ENCODE peak calls at places on chromosomes 7 and 10, in ten cellular contexts. One of them, this sample, is unnamed.

GRCh38 chr10:97763411-97763810 is 8.4 kb downstream of the SFRP5 start:
- DNase-seq in HFF-Myc: no peak
- DNase-seq in fibroblast of pulmonary artery: no peak
- DNase-seq in endodermal cell: no peak
- DNase-seq in B cell: no peak
- DNase-seq in endothelial cell: no peak
- DNase-seq in astrocyte: no peak
- DNase-seq in type B pancreatic cell: no peak
- DNase-seq in stomach: no peak
- DNase-seq in mucosa of descending colon: no peak
- DNase-seq in this sample: no peak

GRCh38 chr7:34425631-34426384 is 232.2 kb upstream of the NPSR1 start:
- DNase-seq in HFF-Myc: no peak
- DNase-seq in fibroblast of pulmonary artery: peak
- DNase-seq in endodermal cell: no peak
- DNase-seq in B cell: no peak
- DNase-seq in endothelial cell: no peak
- DNase-seq in astrocyte: no peak
- DNase-seq in type B pancreatic cell: no peak
- DNase-seq in stomach: no peak
- DNase-seq in mucosa of descending colon: no peak
- DNase-seq in this sample: no peak

GRCh38 chr10:58319599-58319998 is 15.2 kb upstream of the UBE2D1 start:
- DNase-seq in HFF-Myc: no peak
- DNase-seq in fibroblast of pulmonary artery: no peak
- DNase-seq in endodermal cell: no peak
- DNase-seq in B cell: no peak
- DNase-seq in endothelial cell: no peak
- DNase-seq in astrocyte: no peak
- DNase-seq in type B pancreatic cell: no peak
- DNase-seq in stomach: no peak
- DNase-seq in mucosa of descending colon: no peak
- DNase-seq in this sample: no peak

GRCh38 chr7:7254908-7255307 is 72.6 kb downstream of the C1GALT1 start:
- DNase-seq in HFF-Myc: no peak
- DNase-seq in fibroblast of pulmonary artery: no peak
- DNase-seq in endodermal cell: no peak
- DNase-seq in B cell: no peak
- DNase-seq in endothelial cell: no peak
- DNase-seq in astrocyte: no peak
- DNase-seq in type B pancreatic cell: no peak
- DNase-seq in stomach: no peak
- DNase-seq in mucosa of descending colon: no peak
- DNase-seq in this sample: no peak

GRCh38 chr10:108254089-108254488 is 1089.6 kb upstream of the SORCS1 start:
- DNase-seq in HFF-Myc: no peak
- DNase-seq in fibroblast of pulmonary artery: no peak
- DNase-seq in endodermal cell: no peak
- DNase-seq in B cell: no peak
- DNase-seq in endothelial cell: no peak
- DNase-seq in astrocyte: no peak
- DNase-seq in type B pancreatic cell: no peak
- DNase-seq in stomach: no peak
- DNase-seq in mucosa of descending colon: no peak
- DNase-seq in this sample: no peak

GRCh38 chr7:17054836-17055235 is 173.1 kb upstream of the AGR3 start:
- DNase-seq in HFF-Myc: no peak
- DNase-seq in fibroblast of pulmonary artery: no peak
- DNase-seq in endodermal cell: no peak
- DNase-seq in B cell: no peak
- DNase-seq in endothelial cell: no peak
- DNase-seq in astrocyte: no peak
- DNase-seq in type B pancreatic cell: no peak
- DNase-seq in stomach: no peak
- DNase-seq in mucosa of descending colon: no peak
- DNase-seq in this sample: no peak

GRCh38 chr7:26155531-26156375 is 3.8 kb downstream of the NFE2L3 start:
- DNase-seq in HFF-Myc: no peak
- DNase-seq in fibroblast of pulmonary artery: peak
- DNase-seq in endodermal cell: peak
- DNase-seq in B cell: no peak
- DNase-seq in endothelial cell: no peak
- DNase-seq in astrocyte: peak
- DNase-seq in type B pancreatic cell: no peak
- DNase-seq in stomach: no peak
- DNase-seq in mucosa of descending colon: no peak
- DNase-seq in this sample: peak

GRCh38 chr7:84013616-84014240 is 180.9 kb downstream of the SEMA3A start:
- DNase-seq in HFF-Myc: no peak
- DNase-seq in fibroblast of pulmonary artery: no peak
- DNase-seq in endodermal cell: peak
- DNase-seq in B cell: no peak
- DNase-seq in endothelial cell: no peak
- DNase-seq in astrocyte: no peak
- DNase-seq in type B pancreatic cell: no peak
- DNase-seq in stomach: no peak
- DNase-seq in mucosa of descending colon: no peak
- DNase-seq in this sample: peak

GRCh38 chr7:150371131-150371995 is 2.7 kb downstream of the REPIN1 start:
- DNase-seq in HFF-Myc: no peak
- DNase-seq in fibroblast of pulmonary artery: no peak
- DNase-seq in endodermal cell: no peak
- DNase-seq in B cell: no peak
- DNase-seq in endothelial cell: no peak
- DNase-seq in astrocyte: no peak
- DNase-seq in type B pancreatic cell: no peak
- DNase-seq in stomach: no peak
- DNase-seq in mucosa of descending colon: no peak
- DNase-seq in this sample: no peak

GRCh38 chr7:150371996-150372270 is 3.3 kb downstream of the REPIN1 start:
- DNase-seq in HFF-Myc: no peak
- DNase-seq in fibroblast of pulmonary artery: no peak
- DNase-seq in endodermal cell: peak
- DNase-seq in B cell: no peak
- DNase-seq in endothelial cell: no peak
- DNase-seq in astrocyte: no peak
- DNase-seq in type B pancreatic cell: no peak
- DNase-seq in stomach: no peak
- DNase-seq in mucosa of descending colon: no peak
- DNase-seq in this sample: no peak

GRCh38 chr7:150368884-150369739 is 490 bp downstream of the REPIN1 start:
- DNase-seq in HFF-Myc: no peak
- DNase-seq in fibroblast of pulmonary artery: peak
- DNase-seq in endodermal cell: peak
- DNase-seq in B cell: peak
- DNase-seq in endothelial cell: peak
- DNase-seq in astrocyte: peak
- DNase-seq in type B pancreatic cell: no peak
- DNase-seq in stomach: peak
- DNase-seq in mucosa of descending colon: peak
- DNase-seq in this sample: peak

GRCh38 chr7:150369740-150370501 is 1.3 kb downstream of the REPIN1 start:
- DNase-seq in HFF-Myc: no peak
- DNase-seq in fibroblast of pulmonary artery: no peak
- DNase-seq in endodermal cell: peak
- DNase-seq in B cell: no peak
- DNase-seq in endothelial cell: no peak
- DNase-seq in astrocyte: no peak
- DNase-seq in type B pancreatic cell: no peak
- DNase-seq in stomach: no peak
- DNase-seq in mucosa of descending colon: no peak
- DNase-seq in this sample: no peak

DNA sequence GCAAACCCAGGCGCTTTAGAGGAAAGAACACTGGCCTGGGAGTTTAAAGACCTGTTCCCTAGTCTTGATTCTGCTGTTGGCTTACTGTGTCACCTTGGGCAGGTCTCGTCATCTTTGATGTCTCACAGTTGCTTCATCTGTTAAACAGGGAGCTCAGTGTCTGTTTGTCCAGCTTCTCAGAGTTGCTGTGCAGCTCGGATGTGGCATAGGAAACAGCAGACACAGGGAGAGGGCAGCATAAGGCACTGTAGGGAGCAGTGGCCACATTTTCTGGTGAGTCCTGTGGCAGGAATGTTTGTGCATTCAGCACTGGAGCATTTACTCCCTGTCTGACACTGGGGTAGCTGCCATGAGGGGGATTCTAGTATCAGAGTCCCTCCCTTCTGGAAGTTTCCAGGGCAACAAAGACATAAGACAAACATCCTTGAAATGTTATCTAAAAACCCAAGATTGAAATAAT is 2.0 kb downstream of the REPIN1 start:
- DNase-seq in HFF-Myc: no peak
- DNase-seq in fibroblast of pulmonary artery: peak
- DNase-seq in endodermal cell: no peak
- DNase-seq in B cell: no peak
- DNase-seq in endothelial cell: no peak
- DNase-seq in astrocyte: peak
- DNase-seq in type B pancreatic cell: no peak
- DNase-seq in stomach: no peak
- DNase-seq in mucosa of descending colon: peak
- DNase-seq in this sample: no peak
- TF ChIP-seq CTCF in HFF-Myc: no peak
- TF ChIP-seq CTCF in fibroblast of pulmonary artery: no peak
- TF ChIP-seq CTCF in endodermal cell: no peak
- TF ChIP-seq CTCF in B cell: no peak
- TF ChIP-seq CTCF in endothelial cell: no peak
- TF ChIP-seq CTCF in astrocyte: no peak
- TF ChIP-seq CTCF in type B pancreatic cell: no peak
- TF ChIP-seq CTCF in stomach: no peak
- TF ChIP-seq CTCF in mucosa of descending colon: no peak
- TF ChIP-seq CTCF in this sample: no peak

GRCh38 chr10:44924261-44925040 is 13.3 kb downstream of the TMEM72 start:
- DNase-seq in HFF-Myc: no peak
- DNase-seq in fibroblast of pulmonary artery: no peak
- DNase-seq in endodermal cell: peak
- DNase-seq in B cell: no peak
- DNase-seq in endothelial cell: no peak
- DNase-seq in astrocyte: no peak
- DNase-seq in type B pancreatic cell: peak
- DNase-seq in stomach: no peak
- DNase-seq in mucosa of descending colon: no peak
- DNase-seq in this sample: peak

GRCh38 chr10:44925811-44926760 is 14.9 kb downstream of the TMEM72 start:
- DNase-seq in HFF-Myc: no peak
- DNase-seq in fibroblast of pulmonary artery: no peak
- DNase-seq in endodermal cell: no peak
- DNase-seq in B cell: no peak
- DNase-seq in endothelial cell: no peak
- DNase-seq in astrocyte: no peak
- DNase-seq in type B pancreatic cell: peak
- DNase-seq in stomach: no peak
- DNase-seq in mucosa of descending colon: no peak
- DNase-seq in this sample: no peak

GRCh38 chr10:44923611-44924010 is 12.5 kb downstream of the TMEM72 start:
- DNase-seq in HFF-Myc: no peak
- DNase-seq in fibroblast of pulmonary artery: no peak
- DNase-seq in endodermal cell: peak
- DNase-seq in B cell: no peak
- DNase-seq in endothelial cell: no peak
- DNase-seq in astrocyte: no peak
- DNase-seq in type B pancreatic cell: no peak
- DNase-seq in stomach: no peak
- DNase-seq in mucosa of descending colon: no peak
- DNase-seq in this sample: no peak

GRCh38 chr10:44926771-44927751 is 15.9 kb downstream of the TMEM72 start:
- DNase-seq in HFF-Myc: no peak
- DNase-seq in fibroblast of pulmonary artery: peak
- DNase-seq in endodermal cell: peak
- DNase-seq in B cell: no peak
- DNase-seq in endothelial cell: no peak
- DNase-seq in astrocyte: peak
- DNase-seq in type B pancreatic cell: peak
- DNase-seq in stomach: no peak
- DNase-seq in mucosa of descending colon: no peak
- DNase-seq in this sample: no peak

GRCh38 chr10:44925224-44925623 is 14.1 kb downstream of the TMEM72 start:
- DNase-seq in HFF-Myc: no peak
- DNase-seq in fibroblast of pulmonary artery: peak
- DNase-seq in endodermal cell: peak
- DNase-seq in B cell: no peak
- DNase-seq in endothelial cell: peak
- DNase-seq in astrocyte: no peak
- DNase-seq in type B pancreatic cell: peak
- DNase-seq in stomach: no peak
- DNase-seq in mucosa of descending colon: no peak
- DNase-seq in this sample: peak
- TF ChIP-seq CTCF in HFF-Myc: peak
- TF ChIP-seq CTCF in fibroblast of pulmonary artery: peak
- TF ChIP-seq CTCF in endodermal cell: peak
- TF ChIP-seq CTCF in B cell: no peak
- TF ChIP-seq CTCF in endothelial cell: peak
- TF ChIP-seq CTCF in astrocyte: peak
- TF ChIP-seq CTCF in type B pancreatic cell: peak
- TF ChIP-seq CTCF in stomach: no peak
- TF ChIP-seq CTCF in mucosa of descending colon: no peak
- TF ChIP-seq CTCF in this sample: peak

GRCh38 chr10:113679463-113680171 is at the start of gene CASP7:
- DNase-seq in HFF-Myc: no peak
- DNase-seq in fibroblast of pulmonary artery: peak
- DNase-seq in endodermal cell: peak
- DNase-seq in B cell: peak
- DNase-seq in endothelial cell: peak
- DNase-seq in astrocyte: peak
- DNase-seq in type B pancreatic cell: peak
- DNase-seq in stomach: peak
- DNase-seq in mucosa of descending colon: peak
- DNase-seq in this sample: peak
- TF ChIP-seq CTCF in HFF-Myc: no peak
- TF ChIP-seq CTCF in fibroblast of pulmonary artery: no peak
- TF ChIP-seq CTCF in endodermal cell: peak
- TF ChIP-seq CTCF in B cell: no peak
- TF ChIP-seq CTCF in endothelial cell: no peak
- TF ChIP-seq CTCF in astrocyte: no peak
- TF ChIP-seq CTCF in type B pancreatic cell: no peak
- TF ChIP-seq CTCF in stomach: no peak
- TF ChIP-seq CTCF in mucosa of descending colon: peak
- TF ChIP-seq CTCF in this sample: peak

GRCh38 chr7:120731276-120731675 is 126.7 kb downstream of the TSPAN12 start:
- DNase-seq in HFF-Myc: no peak
- DNase-seq in fibroblast of pulmonary artery: no peak
- DNase-seq in endodermal cell: no peak
- DNase-seq in B cell: no peak
- DNase-seq in endothelial cell: no peak
- DNase-seq in astrocyte: no peak
- DNase-seq in type B pancreatic cell: no peak
- DNase-seq in stomach: no peak
- DNase-seq in mucosa of descending colon: no peak
- DNase-seq in this sample: no peak

GRCh38 chr7:120735791-120736190 is 122.2 kb downstream of the TSPAN12 start:
- DNase-seq in HFF-Myc: no peak
- DNase-seq in fibroblast of pulmonary artery: peak
- DNase-seq in endodermal cell: no peak
- DNase-seq in B cell: no peak
- DNase-seq in endothelial cell: no peak
- DNase-seq in astrocyte: peak
- DNase-seq in type B pancreatic cell: no peak
- DNase-seq in stomach: no peak
- DNase-seq in mucosa of descending colon: no peak
- DNase-seq in this sample: no peak

GRCh38 chr7:120733835-120734234 is 124.1 kb downstream of the TSPAN12 start:
- DNase-seq in HFF-Myc: no peak
- DNase-seq in fibroblast of pulmonary artery: no peak
- DNase-seq in endodermal cell: no peak
- DNase-seq in B cell: no peak
- DNase-seq in endothelial cell: no peak
- DNase-seq in astrocyte: no peak
- DNase-seq in type B pancreatic cell: no peak
- DNase-seq in stomach: no peak
- DNase-seq in mucosa of descending colon: no peak
- DNase-seq in this sample: no peak

GRCh38 chr7:120732256-120732655 is 125.7 kb downstream of the TSPAN12 start:
- DNase-seq in HFF-Myc: no peak
- DNase-seq in fibroblast of pulmonary artery: no peak
- DNase-seq in endodermal cell: no peak
- DNase-seq in B cell: no peak
- DNase-seq in endothelial cell: no peak
- DNase-seq in astrocyte: no peak
- DNase-seq in type B pancreatic cell: no peak
- DNase-seq in stomach: no peak
- DNase-seq in mucosa of descending colon: no peak
- DNase-seq in this sample: no peak

DNA sequence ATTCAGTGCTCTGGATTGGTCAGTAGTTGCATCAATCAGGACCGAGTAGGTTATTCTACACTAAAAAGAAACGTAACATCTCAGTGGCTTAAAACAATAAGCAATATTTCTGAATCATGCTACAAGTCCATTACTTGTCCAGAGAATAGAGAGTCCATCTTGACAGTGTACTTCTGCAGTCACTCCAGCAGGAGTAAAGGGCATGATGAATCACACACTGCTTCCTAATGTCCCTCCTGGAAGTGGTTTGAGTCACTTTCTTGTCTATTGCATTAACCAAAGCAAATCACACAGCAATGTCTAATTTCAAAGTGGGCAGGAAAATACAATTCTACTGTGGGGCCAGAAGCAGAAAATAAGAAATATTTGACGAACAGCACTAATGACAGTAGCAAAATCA is 124.8 kb downstream of the TSPAN12 start:
- DNase-seq in HFF-Myc: peak
- DNase-seq in fibroblast of pulmonary artery: peak
- DNase-seq in endodermal cell: no peak
- DNase-seq in B cell: no peak
- DNase-seq in endothelial cell: no peak
- DNase-seq in astrocyte: peak
- DNase-seq in type B pancreatic cell: no peak
- DNase-seq in stomach: no peak
- DNase-seq in mucosa of descending colon: no peak
- DNase-seq in this sample: no peak
- TF ChIP-seq CTCF in HFF-Myc: no peak
- TF ChIP-seq CTCF in fibroblast of pulmonary artery: no peak
- TF ChIP-seq CTCF in endodermal cell: peak
- TF ChIP-seq CTCF in B cell: no peak
- TF ChIP-seq CTCF in endothelial cell: no peak
- TF ChIP-seq CTCF in astrocyte: peak
- TF ChIP-seq CTCF in type B pancreatic cell: peak
- TF ChIP-seq CTCF in stomach: no peak
- TF ChIP-seq CTCF in mucosa of descending colon: no peak
- TF ChIP-seq CTCF in this sample: no peak